ENCODE peak calls at places on chromosome 22, in ten cellular contexts. One of them, this sample, is unnamed.

GRCh38 chr22:25013634-25014033 is 61.1 kb downstream of the KIAA1671 start:
- DNase-seq in HAP-1: no peak
- DNase-seq in HS-5: no peak
- DNase-seq in hypothalamus: no peak
- DNase-seq in bronchial epithelial cell: peak; percentile 54
- DNase-seq in KBM-7: no peak
- DNase-seq in H54: peak; percentile 21
- DNase-seq in Right ventricle myocardium superior: no peak
- DNase-seq in lower leg skin: no peak
- DNase-seq in central memory CD4-positive, alpha-beta T cell: no peak
- DNase-seq in this sample: no peak

GRCh38 chr22:37563153-37564081 is 3.1 kb downstream of the CDC42EP1 start:
- DNase-seq in HAP-1: peak; percentile 35
- DNase-seq in HS-5: peak; percentile 77
- DNase-seq in hypothalamus: peak; percentile 80
- DNase-seq in bronchial epithelial cell: peak; percentile 90
- DNase-seq in KBM-7: no peak
- DNase-seq in H54: peak; percentile 71
- DNase-seq in Right ventricle myocardium superior: peak; percentile 76
- DNase-seq in lower leg skin: peak; percentile 82
- DNase-seq in central memory CD4-positive, alpha-beta T cell: no peak
- DNase-seq in this sample: no peak

GRCh38 chr22:37638351-37639069 is 959 bp upstream of the SH3BP1 start:
- DNase-seq in HAP-1: no peak
- DNase-seq in HS-5: no peak
- DNase-seq in hypothalamus: no peak
- DNase-seq in bronchial epithelial cell: peak; percentile 40
- DNase-seq in KBM-7: no peak
- DNase-seq in H54: no peak
- DNase-seq in Right ventricle myocardium superior: no peak
- DNase-seq in lower leg skin: no peak
- DNase-seq in central memory CD4-positive, alpha-beta T cell: peak; percentile 41
- DNase-seq in this sample: no peak

GRCh38 chr22:29580200-29580810 is 608 bp downstream of the NIPSNAP1 start:
- DNase-seq in HAP-1: no peak
- DNase-seq in HS-5: no peak
- DNase-seq in hypothalamus: no peak
- DNase-seq in bronchial epithelial cell: no peak
- DNase-seq in KBM-7: no peak
- DNase-seq in H54: no peak
- DNase-seq in Right ventricle myocardium superior: no peak
- DNase-seq in lower leg skin: no peak
- DNase-seq in central memory CD4-positive, alpha-beta T cell: peak; percentile 12
- DNase-seq in this sample: no peak

GRCh38 chr22:50285568-50286229 is 15.5 kb upstream of the MAPK11 start:
- DNase-seq in HAP-1: no peak
- DNase-seq in HS-5: no peak
- DNase-seq in hypothalamus: no peak
- DNase-seq in bronchial epithelial cell: no peak
- DNase-seq in KBM-7: no peak
- DNase-seq in H54: no peak
- DNase-seq in Right ventricle myocardium superior: no peak
- DNase-seq in lower leg skin: no peak
- DNase-seq in central memory CD4-positive, alpha-beta T cell: no peak
- DNase-seq in this sample: no peak

GRCh38 chr22:18085188-18085587 is 7.4 kb downstream of the PEX26 start:
- DNase-seq in HAP-1: no peak
- DNase-seq in HS-5: no peak
- DNase-seq in hypothalamus: no peak
- DNase-seq in bronchial epithelial cell: no peak
- DNase-seq in KBM-7: no peak
- DNase-seq in H54: no peak
- DNase-seq in Right ventricle myocardium superior: no peak
- DNase-seq in lower leg skin: no peak
- DNase-seq in central memory CD4-positive, alpha-beta T cell: no peak
- DNase-seq in this sample: no peak

GRCh38 chr22:21451545-21452520 is 15.4 kb upstream of the TMEM191C start:
- DNase-seq in HAP-1: no peak
- DNase-seq in HS-5: no peak
- DNase-seq in hypothalamus: no peak
- DNase-seq in bronchial epithelial cell: no peak
- DNase-seq in KBM-7: no peak
- DNase-seq in H54: no peak
- DNase-seq in Right ventricle myocardium superior: peak; percentile 17
- DNase-seq in lower leg skin: peak; percentile 9
- DNase-seq in central memory CD4-positive, alpha-beta T cell: no peak
- DNase-seq in this sample: no peak

GRCh38 chr22:32341122-32341740 is 16.4 kb upstream of the RFPL3 start:
- DNase-seq in HAP-1: no peak
- DNase-seq in HS-5: no peak
- DNase-seq in hypothalamus: no peak
- DNase-seq in bronchial epithelial cell: no peak
- DNase-seq in KBM-7: no peak
- DNase-seq in H54: no peak
- DNase-seq in Right ventricle myocardium superior: no peak
- DNase-seq in lower leg skin: no peak
- DNase-seq in central memory CD4-positive, alpha-beta T cell: no peak
- DNase-seq in this sample: no peak

GRCh38 chr22:24875862-24876506 is 70.0 kb downstream of the SGSM1 start:
- DNase-seq in HAP-1: no peak
- DNase-seq in HS-5: no peak
- DNase-seq in hypothalamus: no peak
- DNase-seq in bronchial epithelial cell: no peak
- DNase-seq in KBM-7: peak; percentile 51
- DNase-seq in H54: no peak
- DNase-seq in Right ventricle myocardium superior: no peak
- DNase-seq in lower leg skin: no peak
- DNase-seq in central memory CD4-positive, alpha-beta T cell: no peak
- DNase-seq in this sample: no peak

GRCh38 chr22:36445158-36445668 is 36.2 kb downstream of the TXN2 start:
- DNase-seq in HAP-1: no peak
- DNase-seq in HS-5: no peak
- DNase-seq in hypothalamus: no peak
- DNase-seq in bronchial epithelial cell: no peak
- DNase-seq in KBM-7: peak; percentile 65
- DNase-seq in H54: peak; percentile 67
- DNase-seq in Right ventricle myocardium superior: peak; percentile 75
- DNase-seq in lower leg skin: no peak
- DNase-seq in central memory CD4-positive, alpha-beta T cell: no peak
- DNase-seq in this sample: no peak

GRCh38 chr22:19097518-19097917 is 24.7 kb downstream of the DGCR2 start:
- DNase-seq in HAP-1: no peak
- DNase-seq in HS-5: no peak
- DNase-seq in hypothalamus: no peak
- DNase-seq in bronchial epithelial cell: no peak
- DNase-seq in KBM-7: no peak
- DNase-seq in H54: no peak
- DNase-seq in Right ventricle myocardium superior: no peak
- DNase-seq in lower leg skin: no peak
- DNase-seq in central memory CD4-positive, alpha-beta T cell: no peak
- DNase-seq in this sample: no peak

GRCh38 chr22:38455530-38456271 is 702 bp upstream of the KCNJ4 start:
- DNase-seq in HAP-1: no peak
- DNase-seq in HS-5: no peak
- DNase-seq in hypothalamus: no peak
- DNase-seq in bronchial epithelial cell: no peak
- DNase-seq in KBM-7: peak; percentile 37
- DNase-seq in H54: no peak
- DNase-seq in Right ventricle myocardium superior: no peak
- DNase-seq in lower leg skin: no peak
- DNase-seq in central memory CD4-positive, alpha-beta T cell: no peak
- DNase-seq in this sample: peak; percentile 35

GRCh38 chr22:22877523-22878210 is 9.9 kb upstream of the IGLL5 start:
- DNase-seq in HAP-1: peak; percentile 59
- DNase-seq in HS-5: no peak
- DNase-seq in hypothalamus: no peak
- DNase-seq in bronchial epithelial cell: peak; percentile 17
- DNase-seq in KBM-7: peak; percentile 38
- DNase-seq in H54: peak; percentile 55
- DNase-seq in Right ventricle myocardium superior: peak; percentile 66
- DNase-seq in lower leg skin: no peak
- DNase-seq in central memory CD4-positive, alpha-beta T cell: peak; percentile 69
- DNase-seq in this sample: peak; percentile 41

GRCh38 chr22:44387486-44387885 is 74.7 kb upstream of the SHISAL1 start:
- DNase-seq in HAP-1: no peak
- DNase-seq in HS-5: no peak
- DNase-seq in hypothalamus: no peak
- DNase-seq in bronchial epithelial cell: no peak
- DNase-seq in KBM-7: no peak
- DNase-seq in H54: no peak
- DNase-seq in Right ventricle myocardium superior: no peak
- DNase-seq in lower leg skin: no peak
- DNase-seq in central memory CD4-positive, alpha-beta T cell: no peak
- DNase-seq in this sample: no peak

GRCh38 chr22:28016781-28017557 is 97.9 kb upstream of the PITPNB start:
- DNase-seq in HAP-1: no peak
- DNase-seq in HS-5: no peak
- DNase-seq in hypothalamus: no peak
- DNase-seq in bronchial epithelial cell: no peak
- DNase-seq in KBM-7: no peak
- DNase-seq in H54: no peak
- DNase-seq in Right ventricle myocardium superior: no peak
- DNase-seq in lower leg skin: no peak
- DNase-seq in central memory CD4-positive, alpha-beta T cell: no peak
- DNase-seq in this sample: no peak

GRCh38 chr22:45212992-45213751 is 27.5 kb downstream of the KIAA0930 start:
- DNase-seq in HAP-1: no peak
- DNase-seq in HS-5: no peak
- DNase-seq in hypothalamus: peak; percentile 41
- DNase-seq in bronchial epithelial cell: no peak
- DNase-seq in KBM-7: peak; percentile 62
- DNase-seq in H54: peak; percentile 48
- DNase-seq in Right ventricle myocardium superior: peak; percentile 69
- DNase-seq in lower leg skin: no peak
- DNase-seq in central memory CD4-positive, alpha-beta T cell: no peak
- DNase-seq in this sample: no peak

GRCh38 chr22:38051900-38052862 is 5.0 kb upstream of the PICK1 start:
- DNase-seq in HAP-1: peak; percentile 83
- DNase-seq in HS-5: peak; percentile 29
- DNase-seq in hypothalamus: peak; percentile 56
- DNase-seq in bronchial epithelial cell: peak; percentile 29
- DNase-seq in KBM-7: peak; percentile 86
- DNase-seq in H54: peak; percentile 62
- DNase-seq in Right ventricle myocardium superior: peak; percentile 86
- DNase-seq in lower leg skin: peak; percentile 64
- DNase-seq in central memory CD4-positive, alpha-beta T cell: peak; percentile 64
- DNase-seq in this sample: peak; percentile 67

GRCh38 chr22:48842583-48842945 is 985.1 kb downstream of the BRD1 start:
- DNase-seq in HAP-1: no peak
- DNase-seq in HS-5: no peak
- DNase-seq in hypothalamus: no peak
- DNase-seq in bronchial epithelial cell: no peak
- DNase-seq in KBM-7: no peak
- DNase-seq in H54: no peak
- DNase-seq in Right ventricle myocardium superior: no peak
- DNase-seq in lower leg skin: no peak
- DNase-seq in central memory CD4-positive, alpha-beta T cell: no peak
- DNase-seq in this sample: no peak

GRCh38 chr22:26619510-26619909 is 1.7 kb upstream of the CRYBB1 start:
- DNase-seq in HAP-1: no peak
- DNase-seq in HS-5: no peak
- DNase-seq in hypothalamus: no peak
- DNase-seq in bronchial epithelial cell: no peak
- DNase-seq in KBM-7: no peak
- DNase-seq in H54: no peak
- DNase-seq in Right ventricle myocardium superior: no peak
- DNase-seq in lower leg skin: no peak
- DNase-seq in central memory CD4-positive, alpha-beta T cell: no peak
- DNase-seq in this sample: no peak

This sample was measured in NCI-H1417.